ENCODE peak calls at places on chromosomes 3 and 15, in seven cellular contexts. J is left colon, O is SK-N-MC, Z is RWPE2, V is neural crest cell, T is SK-MEL-5, A is GM12864. F is an unnamed sample.

GRCh38 chr15:94456246-94456645 is 224.9 kb downstream of the MCTP2 start:
- DNase-seq in A (no peak), T (no peak), V (no peak), Z (no peak), J (no peak), O (no peak), F (no peak)

GRCh38 chr3:94896994-94897393 is 834.1 kb downstream of the NSUN3 start:
- DNase-seq in V (no peak), Z (no peak), J (no peak), A (no peak), O (no peak), T (no peak), F (no peak)

GRCh38 chr3:56800373-56801150 is 1.2 kb downstream of the ARHGEF3 start:
- DNase-seq in O (no peak), A (peak; percentile 51), T (no peak), V (no peak), J (peak; percentile 32), Z (no peak), F (no peak)

GRCh38 chr15:87420017-87420416 is 836.5 kb downstream of the NTRK3 start:
- DNase-seq in J (no peak), A (no peak), O (no peak), Z (no peak), T (no peak), V (no peak), F (no peak)

GRCh38 chr3:179828738-179829137 is 175.9 kb downstream of the USP13 start:
- DNase-seq in A (no peak), V (no peak), J (no peak), O (no peak), Z (no peak), T (no peak), F (no peak)

GRCh38 chr3:171676600-171677175 is 133.6 kb downstream of the PLD1 start:
- DNase-seq in Z (no peak), A (no peak), T (no peak), J (peak; percentile 83), O (no peak), V (no peak), F (no peak)

GRCh38 chr3:12400795-12401194 is 83.5 kb upstream of the TSEN2 start:
- DNase-seq in Z (no peak), T (no peak), V (no peak), J (no peak), A (peak; percentile 5), O (no peak), F (no peak)

GRCh38 chr15:79157631-79158592 is 67.3 kb upstream of the RASGRF1 start:
- DNase-seq in A (no peak), O (no peak), T (no peak), J (no peak), V (no peak), Z (peak; percentile 97), F (peak; percentile 76)

GRCh38 chr15:66515901-66516322 is 10.8 kb downstream of the ZWILCH start:
- DNase-seq in T (no peak), J (no peak), Z (no peak), A (no peak), O (no peak), V (no peak), F (no peak)

GRCh38 chr3:50714953-50715352 is 40.2 kb downstream of the DOCK3 start:
- DNase-seq in V (no peak), O (no peak), A (no peak), Z (no peak), J (no peak), T (no peak), F (no peak)

GRCh38 chr3:136889947-136890346 is 27.9 kb downstream of the NCK1 start:
- DNase-seq in T (no peak), V (no peak), Z (no peak), A (no peak), O (no peak), J (no peak), F (no peak)

GRCh38 chr15:74725241-74725774 is at the start of gene CYP1A1:
- DNase-seq in Z (no peak), J (peak; percentile 57), V (peak; percentile 32), A (no peak), O (no peak), T (peak; percentile 46), F (no peak)

GRCh38 chr15:58165661-58166060 is 27.5 kb downstream of the AQP9 start:
- DNase-seq in J (peak; percentile 30), T (no peak), A (no peak), Z (no peak), O (no peak), V (no peak), F (no peak)

GRCh38 chr3:153350420-153350819 is 188.4 kb downstream of the RAP2B start:
- DNase-seq in Z (no peak), O (no peak), T (peak; percentile 12), J (no peak), V (no peak), A (no peak), F (no peak)

GRCh38 chr15:60093273-60094067 is 89.4 kb downstream of the FOXB1 start:
- DNase-seq in T (no peak), Z (no peak), A (no peak), O (no peak), V (no peak), J (peak; percentile 20), F (no peak)

GRCh38 chr3:46006646-46007045 is 11.0 kb upstream of the FYCO1 start:
- DNase-seq in Z (no peak), J (no peak), A (no peak), V (no peak), O (no peak), T (no peak), F (no peak)

GRCh38 chr3:59339818-59340217 is 290.0 kb upstream of the CFAP20DC start:
- DNase-seq in V (no peak), T (no peak), J (no peak), O (no peak), A (peak; percentile 12), Z (no peak), F (no peak)

GRCh38 chr15:83284563-83285283 is at the start of gene BNC1:
- DNase-seq in T (no peak), A (no peak), O (no peak), J (no peak), V (peak; percentile 20), Z (peak; percentile 82), F (no peak)

GRCh38 chr3:194773216-194773615 is 87.5 kb downstream of the FAM43A start:
- DNase-seq in Z (no peak), A (no peak), V (no peak), J (peak; percentile 22), O (no peak), T (no peak), F (no peak)

GRCh38 chr3:171833775-171834460 is 9.2 kb upstream of the TMEM212 start:
- DNase-seq in Z (no peak), T (peak; percentile 74), A (no peak), O (no peak), V (no peak), J (no peak), F (no peak)

GRCh38 chr3:183576487-183577107 is 21.1 kb upstream of the KLHL6 start:
- DNase-seq in Z (no peak), T (no peak), V (no peak), A (no peak), J (no peak), O (peak; percentile 42), F (no peak)

GRCh38 chr3:116897382-116897781 is 187.8 kb downstream of the TUSC7 start:
- DNase-seq in V (no peak), T (peak; percentile 1), Z (no peak), A (no peak), J (no peak), O (no peak), F (no peak)

GRCh38 chr3:78728406-78729145 is 1039.2 kb downstream of the ROBO1 start:
- DNase-seq in V (no peak), A (no peak), T (peak; percentile 63), J (peak; percentile 65), Z (no peak), O (peak; percentile 58), F (no peak)

F was measured in osteocyte.